ENCODE peak calls at places on chromosomes 13 and 19, in five cellular contexts. B is heart left ventricle, I is mammary epithelial cell, L is AG04450, K is left lung. G is an unnamed sample.

GRCh38 chr19:56098731-56099577 is 22.1 kb downstream of the ZNF787 start:
- DNase-seq in B (no peak), I (no peak), L (no peak), K (no peak), G (no peak)

GRCh38 chr13:31440132-31440531 is 240.4 kb downstream of the B3GLCT start:
- DNase-seq in B (no peak), I (no peak), L (no peak), K (no peak), G (no peak)

GRCh38 chr13:35723820-35724219 is 247.3 kb upstream of the MAB21L1 start:
- DNase-seq in B (no peak), I (no peak), L (no peak), K (no peak), G (no peak)

GRCh38 chr13:90015565-90016507 is 1331.7 kb upstream of the MIR17HG start:
- DNase-seq in B (no peak), I (peak), L (no peak), K (no peak), G (no peak)

GRCh38 chr13:79782541-79783216 is 301.7 kb downstream of the NDFIP2 start:
- DNase-seq in B (peak), I (peak), L (peak), K (peak), G (no peak)

GRCh38 chr13:51585696-51586095 is 1.4 kb downstream of the WDFY2 start:
- DNase-seq in B (no peak), I (peak), L (no peak), K (no peak), G (no peak)

GRCh38 chr19:46408611-46409039 is 4.7 kb downstream of the CCDC8 start:
- DNase-seq in B (peak), I (no peak), L (no peak), K (peak), G (no peak)

GRCh38 chr19:22945560-22945959 is 57.4 kb downstream of the ZNF728 start:
- DNase-seq in B (no peak), I (no peak), L (no peak), K (no peak), G (no peak)

GRCh38 chr19:1066251-1066747 is 668 bp upstream of the ARHGAP45 start:
- DNase-seq in B (peak), I (no peak), L (no peak), K (no peak), G (no peak)

GRCh38 chr13:32285633-32285965 is 29.6 kb downstream of the ZAR1L start:
- DNase-seq in B (no peak), I (no peak), L (no peak), K (no peak), G (no peak)

GRCh38 chr13:89959074-89959473 is 1388.4 kb upstream of the MIR17HG start:
- DNase-seq in B (no peak), I (no peak), L (no peak), K (no peak), G (no peak)

GRCh38 chr13:21324793-21325192 is 134.3 kb downstream of the ZDHHC20 start:
- DNase-seq in B (no peak), I (no peak), L (no peak), K (no peak), G (no peak)

GRCh38 chr19:4007836-4008539 is 452 bp downstream of the PIAS4 start:
- DNase-seq in B (no peak), I (no peak), L (no peak), K (no peak), G (no peak)

GRCh38 chr13:73779881-73780280 is 354.3 kb downstream of the KLF12 start:
- DNase-seq in B (no peak), I (no peak), L (no peak), K (no peak), G (no peak)

GRCh38 chr19:13255041-13255718 is 105.0 kb downstream of the IER2 start:
- DNase-seq in B (no peak), I (no peak), L (no peak), K (no peak), G (no peak)

GRCh38 chr19:10184636-10185035 is 10.1 kb downstream of the DNMT1 start:
- DNase-seq in B (no peak), I (peak), L (no peak), K (no peak), G (no peak)

GRCh38 chr19:32570081-32570785 is 10.8 kb upstream of the PDCD5 start:
- DNase-seq in B (no peak), I (peak), L (peak), K (no peak), G (no peak)

GRCh38 chr13:95656386-95657015 is 12.0 kb upstream of the DZIP1 start:
- DNase-seq in B (no peak), I (no peak), L (no peak), K (no peak), G (no peak)

GRCh38 chr19:49335071-49335783 is at the start of gene CD37:
- DNase-seq in B (no peak), I (no peak), L (no peak), K (peak), G (no peak)

GRCh38 chr13:41196011-41196410 is 1.6 kb upstream of the KBTBD7 start:
- DNase-seq in B (no peak), I (no peak), L (no peak), K (no peak), G (no peak)

GRCh38 chr19:18097993-18098890 is 664 bp downstream of the MAST3 start:
- DNase-seq in B (no peak), I (no peak), L (no peak), K (no peak), G (no peak)

GRCh38 chr19:13573268-13573667 is 67.0 kb upstream of the CACNA1A start:
- DNase-seq in B (no peak), I (no peak), L (no peak), K (no peak), G (no peak)

GRCh38 chr19:16180611-16181010 is 4.6 kb upstream of the FAM32A start:
- DNase-seq in B (no peak), I (peak), L (no peak), K (no peak), G (peak)

GRCh38 chr13:38685974-38686571 is 804 bp upstream of the FREM2 start:
- DNase-seq in B (no peak), I (peak), L (no peak), K (peak), G (no peak)

GRCh38 chr13:112968910-112969691 is at the start of gene MCF2L:
- DNase-seq in B (peak), I (no peak), L (no peak), K (no peak), G (no peak)

GRCh38 chr13:76929320-76929719 is 19.0 kb upstream of the ACOD1 start:
- DNase-seq in B (no peak), I (peak), L (no peak), K (no peak), G (no peak)

GRCh38 chr13:73187106-73187505 is 128.3 kb downstream of the KLF5 start:
- DNase-seq in B (no peak), I (no peak), L (no peak), K (no peak), G (no peak)

GRCh38 chr19:2982983-2983350 is 5.6 kb downstream of the TLE6 start:
- DNase-seq in B (peak), I (peak), L (peak), K (peak), G (peak)

GRCh38 chr13:100269837-100270236 is 180.9 kb downstream of the PCCA start:
- DNase-seq in B (peak), I (peak), L (peak), K (peak), G (no peak)

GRCh38 chr13:63696055-63696454 is 2280.4 kb upstream of the PCDH20 start:
- DNase-seq in B (no peak), I (no peak), L (peak), K (no peak), G (peak)

GRCh38 chr13:85828094-85828684 is 29.0 kb upstream of the SLITRK6 start:
- DNase-seq in B (no peak), I (no peak), L (peak), K (no peak), G (no peak)

GRCh38 chr13:87497426-87497825 is 173.7 kb upstream of the SLITRK5 start:
- DNase-seq in B (no peak), I (no peak), L (no peak), K (no peak), G (no peak)

GRCh38 chr19:50557009-50557613 is 11.1 kb downstream of the LRRC4B start:
- DNase-seq in B (no peak), I (no peak), L (no peak), K (no peak), G (no peak)
- H3K4me3 ChIP-seq in B (peak), I (no peak), L (no peak), K (no peak), G (peak)

GRCh38 chr13:46593403-46593802 is 40.4 kb downstream of the LRCH1 start:
- DNase-seq in B (no peak), I (no peak), L (no peak), K (no peak), G (no peak)
- H3K4me3 ChIP-seq in B (no peak), I (no peak), L (no peak), K (no peak), G (no peak)

GRCh38 chr13:29819157-29819556 is 31.3 kb downstream of the UBL3 start:
- DNase-seq in B (no peak), I (no peak), L (no peak), K (no peak), G (no peak)
- H3K4me3 ChIP-seq in B (no peak), I (no peak), L (no peak), K (no peak), G (no peak)

GRCh38 chr19:8577247-8577646 is at the start of gene MYO1F:
- DNase-seq in B (peak), I (no peak), L (no peak), K (peak), G (no peak)
- H3K4me3 ChIP-seq in B (no peak), I (no peak), L (no peak), K (peak), G (no peak)

DNA sequence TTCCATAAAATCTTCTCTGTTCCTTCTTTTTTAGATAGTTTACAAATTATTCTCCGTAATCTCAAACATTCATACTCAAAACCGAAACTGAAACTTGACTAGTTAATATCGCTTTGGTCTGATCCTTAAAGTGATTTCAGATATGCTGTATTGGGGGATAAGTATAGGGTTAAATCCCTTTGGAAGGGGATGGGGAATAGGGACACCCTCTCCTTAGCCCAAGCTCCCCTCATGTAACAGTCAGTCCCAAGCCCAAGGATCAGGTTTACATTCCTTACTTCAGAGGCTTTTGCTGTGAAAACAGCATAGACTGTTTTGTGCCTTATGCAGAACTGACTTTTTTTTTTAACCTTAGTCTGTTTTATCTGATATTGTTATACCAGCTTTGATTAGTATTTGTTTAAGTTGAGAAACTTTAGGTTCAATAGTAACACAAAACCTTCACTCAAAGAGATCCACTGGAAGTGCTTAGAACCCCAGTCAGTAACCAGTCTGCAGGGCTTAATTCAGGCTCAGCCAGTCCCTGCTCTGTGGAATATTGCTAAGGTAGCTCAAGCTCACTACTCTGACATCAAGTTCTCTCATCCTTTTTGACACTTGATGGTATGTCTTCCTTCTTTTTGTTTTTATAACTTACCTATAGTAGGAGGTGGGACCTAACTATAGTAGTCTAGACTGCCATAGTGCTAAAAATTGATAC is 10.5 kb downstream of the CDADC1 start:
- DNase-seq in B (no peak), I (no peak), L (no peak), K (no peak), G (no peak)
- H3K4me3 ChIP-seq in B (no peak), I (no peak), L (no peak), K (peak), G (no peak)

GRCh38 chr13:30346159-30346788 is 38.9 kb upstream of the KATNAL1 start:
- DNase-seq in B (no peak), I (peak), L (no peak), K (no peak), G (no peak)
- H3K4me3 ChIP-seq in B (no peak), I (no peak), L (no peak), K (no peak), G (no peak)

DNA sequence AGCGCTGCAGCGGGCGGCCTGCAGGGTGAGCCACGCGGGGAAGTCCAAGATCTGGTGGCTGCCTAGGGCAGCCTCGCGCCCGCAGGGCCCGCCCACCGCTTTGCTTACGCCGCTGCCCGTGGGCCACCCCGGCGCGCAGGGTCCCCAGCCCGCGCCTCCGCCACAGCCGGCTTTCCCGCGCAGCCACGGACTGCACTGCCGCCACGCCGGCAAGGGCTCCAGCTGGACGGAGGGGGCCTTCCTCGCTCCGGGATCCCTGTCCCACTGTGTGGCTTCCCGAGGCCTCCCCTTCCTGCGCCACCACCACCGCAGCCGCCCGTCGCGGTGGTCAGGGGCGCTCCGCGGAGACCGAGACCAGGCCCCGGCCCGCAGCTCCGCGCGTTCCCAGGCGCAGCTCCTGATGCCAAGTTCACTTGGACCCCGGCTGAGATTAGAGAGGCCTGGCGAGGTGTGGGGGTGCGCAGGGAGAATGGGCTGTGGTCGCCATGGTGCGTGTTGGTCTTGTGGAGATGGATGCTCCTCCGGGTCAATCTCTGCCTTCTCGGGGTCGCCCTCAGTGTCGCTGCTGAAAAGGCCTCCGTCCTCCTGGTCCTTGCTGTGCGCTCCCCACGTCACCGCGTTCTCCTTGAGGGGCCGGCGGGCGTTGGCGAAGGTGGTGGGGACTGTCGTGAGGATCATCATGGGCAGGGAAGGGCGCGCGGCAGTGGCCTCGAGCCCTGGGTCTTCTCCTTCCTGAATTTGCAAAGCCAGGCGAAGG is 17.9 kb upstream of the RNF17 start:
- DNase-seq in B (no peak), I (peak), L (no peak), K (no peak), G (no peak)
- H3K4me3 ChIP-seq in B (no peak), I (peak), L (no peak), K (no peak), G (no peak)

GRCh38 chr13:36778083-36778671 is 40.8 kb upstream of the RFXAP start:
- DNase-seq in B (no peak), I (peak), L (peak), K (no peak), G (peak)
- H3K4me3 ChIP-seq in B (no peak), I (no peak), L (peak), K (no peak), G (no peak)

DNA sequence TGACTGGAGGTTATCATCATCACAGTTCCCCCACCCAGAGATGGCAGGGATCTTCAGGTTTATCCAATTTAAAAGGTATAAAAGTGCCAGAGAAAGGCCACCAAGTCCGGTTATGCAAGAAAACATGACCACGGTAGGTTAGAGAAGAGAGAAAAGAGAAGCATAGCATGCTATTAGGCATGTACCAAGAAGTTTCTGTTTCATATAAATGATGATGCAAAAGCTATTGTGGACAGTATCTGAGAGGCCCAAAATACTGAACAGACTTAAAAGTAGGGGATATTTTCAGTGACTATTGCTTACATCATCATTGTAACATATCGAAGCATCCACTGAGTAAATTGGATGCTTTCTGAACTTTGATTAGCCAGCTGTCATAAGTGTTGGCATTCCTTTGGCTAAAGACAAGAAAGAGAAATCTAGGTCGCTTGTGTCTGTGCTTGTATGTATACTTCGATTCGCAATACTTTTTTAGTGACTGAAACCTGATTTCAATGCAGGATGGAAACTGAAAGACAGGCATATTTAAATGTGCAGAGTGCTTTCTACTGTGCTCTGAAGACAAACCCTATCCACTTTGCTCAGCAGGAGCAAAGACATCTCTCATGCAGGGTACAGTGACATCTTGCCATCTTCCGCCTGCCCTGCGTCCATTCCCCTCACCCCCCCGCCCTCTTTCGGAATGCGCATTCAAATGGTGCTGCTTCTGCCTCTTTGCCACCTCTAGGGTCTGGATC is 180.3 kb downstream of the SHISA2 start:
- DNase-seq in B (no peak), I (no peak), L (no peak), K (no peak), G (no peak)
- H3K4me3 ChIP-seq in B (no peak), I (no peak), L (no peak), K (no peak), G (no peak)